ENCODE peak calls at places on chromosomes 16 and 17, in five cellular contexts. A is activated CD8-positive, alpha-beta T cell treated with anti-CD3 and anti-CD28 coated beads for 36 hours; L is neural crest cell; Z is dorsolateral prefrontal cortex; B is lung. Y is an unnamed sample.

GRCh38 chr17:78397681-78398101 is 19.2 kb downstream of the PGS1 start:
- DNase-seq in A (no peak), L (no peak), Z (no peak), B (no peak), Y (no peak)

GRCh38 chr17:57877803-57878202 is 28.0 kb upstream of the MRPS23 start:
- DNase-seq in A (no peak), L (no peak), Z (no peak), B (no peak), Y (no peak)

GRCh38 chr16:87332150-87332549 is 15.0 kb upstream of the C16orf95 start:
- DNase-seq in A (no peak), L (no peak), Z (no peak), B (no peak), Y (no peak)

GRCh38 chr17:68939195-68939594 is 16.0 kb downstream of the ABCA8 start:
- DNase-seq in A (no peak), L (no peak), Z (no peak), B (no peak), Y (no peak)

GRCh38 chr17:18143044-18143936 is 34.7 kb downstream of the MYO15A start:
- DNase-seq in A (peak), L (peak), Z (no peak), B (peak), Y (peak)

GRCh38 chr17:45946841-45947256 is 52.2 kb upstream of the STH start:
- DNase-seq in A (no peak), L (no peak), Z (no peak), B (no peak), Y (no peak)

GRCh38 chr16:71230122-71230845 is at the start of gene HYDIN:
- DNase-seq in A (peak), L (peak), Z (peak), B (peak), Y (peak)

GRCh38 chr16:35637683-35638082 is 2178.3 kb downstream of the TP53TG3F start:
- DNase-seq in A (no peak), L (no peak), Z (no peak), B (no peak), Y (no peak)

GRCh38 chr16:67169642-67170167 is 633 bp upstream of the NOL3 start:
- DNase-seq in A (peak), L (peak), Z (no peak), B (no peak), Y (peak)

GRCh38 chr16:19524866-19525723 is 1.4 kb downstream of the CCP110 start:
- DNase-seq in A (no peak), L (no peak), Z (no peak), B (no peak), Y (peak)

GRCh38 chr16:1642148-1642547 is 30.0 kb downstream of the CRAMP1 start:
- DNase-seq in A (no peak), L (no peak), Z (peak), B (no peak), Y (no peak)

GRCh38 chr17:2071421-2072281 is 16.7 kb downstream of the HIC1 start:
- DNase-seq in A (no peak), L (no peak), Z (no peak), B (no peak), Y (no peak)

GRCh38 chr17:46976626-46977270 is 2.3 kb downstream of the RPRML start:
- DNase-seq in A (no peak), L (no peak), Z (no peak), B (no peak), Y (peak)

GRCh38 chr17:3792481-3792880 is 8.5 kb downstream of the ITGAE start:
- DNase-seq in A (no peak), L (no peak), Z (no peak), B (no peak), Y (no peak)

GRCh38 chr16:57994778-57995177 is 5.7 kb downstream of the ZNF319 start:
- DNase-seq in A (peak), L (peak), Z (no peak), B (peak), Y (peak)

GRCh38 chr17:58189436-58190146 is 2.9 kb upstream of the EPX start:
- DNase-seq in A (no peak), L (no peak), Z (peak), B (peak), Y (no peak)

GRCh38 chr16:1082266-1082951 is 9.9 kb downstream of the SSTR5 start:
- DNase-seq in A (no peak), L (no peak), Z (no peak), B (no peak), Y (no peak)

GRCh38 chr16:346587-346986 is 5.9 kb downstream of the AXIN1 start:
- DNase-seq in A (no peak), L (no peak), Z (no peak), B (no peak), Y (peak)

DNA sequence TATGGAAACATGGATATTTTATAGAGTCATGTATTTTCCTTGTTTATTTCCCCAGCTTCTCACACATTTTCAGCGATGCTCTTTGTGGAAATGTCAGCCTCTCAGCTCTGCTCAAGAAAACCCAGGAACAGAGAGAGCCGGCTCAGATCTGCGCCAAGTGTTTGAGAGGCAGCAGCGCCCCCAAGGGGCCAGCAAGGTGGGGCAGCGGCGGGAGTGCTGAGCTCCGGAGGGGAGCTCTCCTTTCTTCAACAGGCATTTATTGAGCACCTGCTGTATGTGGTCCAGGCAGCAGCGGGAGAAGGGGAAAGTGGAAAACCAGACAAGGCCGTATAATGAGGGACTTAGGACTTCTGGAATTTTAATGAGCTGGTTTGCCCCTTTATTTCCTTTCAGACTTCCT is 421.1 kb upstream of the C16orf82 start:
- DNase-seq in A (peak), L (peak), Z (peak), B (no peak), Y (peak)
- TF ChIP-seq CTCF in A (peak), L (peak), Z (peak), B (no peak), Y (peak)

DNA sequence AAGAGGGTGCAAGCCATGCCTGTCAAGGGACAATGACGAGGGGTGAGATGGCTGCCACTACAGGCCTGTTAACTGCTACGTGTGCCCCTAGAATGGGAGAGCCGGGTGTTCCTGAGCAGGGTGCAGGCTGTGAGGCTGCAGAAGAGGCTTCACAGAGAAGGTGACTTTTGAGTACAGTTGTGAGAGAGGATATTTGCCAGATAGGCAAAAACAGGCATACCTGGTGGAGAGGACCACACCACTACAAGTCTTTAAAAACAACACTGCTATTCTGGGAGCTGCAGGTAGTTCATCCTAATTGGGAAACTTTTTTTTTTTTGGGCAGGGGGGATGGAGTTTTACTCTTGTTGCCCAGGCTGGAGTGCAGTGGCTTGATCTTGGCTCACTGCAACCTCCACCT is 50.7 kb upstream of the ICAM2 start:
- DNase-seq in A (no peak), L (no peak), Z (no peak), B (no peak), Y (no peak)
- TF ChIP-seq CTCF in A (no peak), L (no peak), Z (no peak), B (no peak), Y (no peak)

GRCh38 chr16:11967195-11967911 is 2.3 kb downstream of the TNFRSF17 start:
- DNase-seq in A (no peak), L (no peak), Z (no peak), B (no peak), Y (no peak)

GRCh38 chr16:11968577-11968976 is 3.6 kb downstream of the TNFRSF17 start:
- DNase-seq in A (no peak), L (no peak), Z (no peak), B (no peak), Y (no peak)

GRCh38 chr16:11973065-11973464 is 3.5 kb upstream of the SNX29 start:
- DNase-seq in A (no peak), L (no peak), Z (no peak), B (peak), Y (no peak)

GRCh38 chr16:11976850-11977205 is 294 bp downstream of the SNX29 start:
- DNase-seq in A (no peak), L (no peak), Z (no peak), B (no peak), Y (no peak)

GRCh38 chr16:11972128-11972527 is 4.4 kb upstream of the SNX29 start:
- DNase-seq in A (no peak), L (no peak), Z (no peak), B (no peak), Y (no peak)
- TF ChIP-seq CTCF in A (no peak), L (peak), Z (peak), B (no peak), Y (peak)

GRCh38 chr16:77457046-77457445 is 22.2 kb upstream of the ADAMTS18 start:
- DNase-seq in A (no peak), L (no peak), Z (no peak), B (no peak), Y (no peak)
- TF ChIP-seq CTCF in A (no peak), L (no peak), Z (no peak), B (no peak), Y (no peak)

DNA sequence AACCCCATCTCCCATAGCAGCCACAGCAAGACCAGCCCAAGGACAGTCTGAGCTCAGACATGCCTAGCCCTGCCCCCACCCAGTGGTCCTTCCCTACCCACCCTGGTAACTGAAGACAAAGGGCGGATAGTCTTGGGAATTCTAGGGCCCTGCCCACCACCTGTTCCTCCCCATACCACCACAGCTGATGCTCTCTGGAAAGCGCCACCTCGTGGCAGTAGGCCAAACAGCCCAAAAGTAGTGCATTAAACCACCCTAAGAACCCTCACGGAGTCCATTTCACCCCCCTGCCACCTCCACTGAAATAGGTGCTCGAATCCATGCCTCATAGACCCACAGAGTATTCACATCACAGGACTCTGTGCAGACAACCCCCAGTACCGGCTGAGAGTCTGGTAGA is 1021.4 kb downstream of the CDH8 start:
- DNase-seq in A (no peak), L (no peak), Z (no peak), B (no peak), Y (no peak)
- TF ChIP-seq CTCF in A (no peak), L (no peak), Z (no peak), B (no peak), Y (peak)

DNA sequence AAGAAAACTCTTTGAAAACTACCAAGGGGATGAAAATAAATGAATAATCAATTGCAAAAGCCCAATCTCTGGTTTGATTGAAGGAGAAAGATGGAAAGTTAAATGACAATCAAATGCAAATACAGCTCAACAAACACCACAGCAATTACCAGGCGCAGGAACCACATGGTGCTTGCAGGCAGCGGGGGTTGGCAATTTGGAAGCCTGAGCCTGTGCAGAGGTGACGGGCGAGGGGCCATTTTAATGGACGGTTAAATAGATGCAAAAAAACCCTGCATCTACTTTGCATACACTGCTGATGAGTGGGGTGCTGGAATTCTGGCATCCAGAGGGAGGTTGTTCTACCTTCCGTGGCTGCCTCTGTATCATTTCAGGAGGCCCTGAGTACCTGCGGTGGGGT is 4.8 kb upstream of the SEZ6 start:
- DNase-seq in A (no peak), L (no peak), Z (no peak), B (no peak), Y (no peak)
- TF ChIP-seq CTCF in A (no peak), L (no peak), Z (no peak), B (no peak), Y (no peak)

DNA sequence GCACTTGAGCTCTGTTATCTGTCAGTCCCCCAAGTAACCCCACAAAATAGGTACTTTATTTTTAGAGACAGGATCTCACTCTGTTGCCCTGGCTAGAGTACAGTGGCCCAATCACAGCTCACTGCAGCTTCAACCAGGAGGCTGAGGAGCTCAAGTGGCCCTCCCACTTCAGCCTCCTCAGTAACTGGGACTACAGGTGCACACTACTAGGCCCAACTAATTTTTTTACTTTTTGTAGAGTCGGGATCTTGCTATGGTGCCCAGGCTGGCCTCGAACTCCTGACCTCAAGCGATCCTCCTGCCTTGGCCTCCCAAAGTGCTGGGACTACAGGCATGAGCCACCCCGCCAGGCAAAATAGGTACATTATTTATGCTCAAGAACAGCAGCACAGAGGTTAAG is 99.6 kb downstream of the MGAT5B start:
- DNase-seq in A (no peak), L (no peak), Z (no peak), B (no peak), Y (no peak)
- TF ChIP-seq CTCF in A (no peak), L (no peak), Z (no peak), B (no peak), Y (no peak)

Y was measured in neural progenitor cell.